ENCODE peak calls at places on chromosome 10, in ten cellular contexts. X, Z, S, Q, V, G, D, E, O and I are unnamed samples.

GRCh38 chr10:92087750-92088395 is 164.3 kb downstream of the BTAF1 start:
- DNase-seq in V (peak; percentile 61), G (peak; percentile 78), D (peak; percentile 30), Z (peak; percentile 70), Q (peak; percentile 83), X (no peak), S (peak; percentile 51), O (peak; percentile 88), E (peak; percentile 89), I (no peak)

GRCh38 chr10:102269017-102269416 is 23.7 kb downstream of the GBF1 start:
- DNase-seq in S (no peak), Z (no peak), E (no peak), O (no peak), G (no peak), D (no peak), Q (no peak), X (no peak), V (no peak), I (no peak)

GRCh38 chr10:2772791-2773644 is 294.3 kb upstream of the PFKP start:
- DNase-seq in V (no peak), G (no peak), X (no peak), O (no peak), D (no peak), Z (no peak), Q (no peak), E (no peak), S (no peak), I (no peak)

GRCh38 chr10:125795111-125795510 is 19.5 kb upstream of the MMP21 start:
- DNase-seq in X (no peak), Q (no peak), S (no peak), D (peak; percentile 65), O (no peak), G (no peak), E (peak; percentile 10), V (peak; percentile 70), Z (no peak), I (no peak)

GRCh38 chr10:130341325-130341724 is 205.1 kb downstream of the GLRX3 start:
- DNase-seq in D (no peak), Q (no peak), Z (no peak), O (peak; percentile 46), E (no peak), G (no peak), V (no peak), X (peak; percentile 25), S (no peak), I (no peak)

GRCh38 chr10:110269641-110270318 is 34.9 kb downstream of the SMNDC1 start:
- DNase-seq in Q (no peak), Z (no peak), S (no peak), E (peak; percentile 38), D (no peak), X (no peak), G (no peak), O (peak; percentile 18), V (no peak), I (no peak)

GRCh38 chr10:58266003-58266825 is 1.5 kb downstream of the IPMK start:
- DNase-seq in D (no peak), E (peak; percentile 63), S (no peak), V (no peak), Q (peak; percentile 24), Z (no peak), O (peak; percentile 24), X (no peak), G (peak; percentile 21), I (no peak)

GRCh38 chr10:133067152-133068090 is 20.3 kb upstream of the ADGRA1 start:
- DNase-seq in V (no peak), O (no peak), Z (no peak), E (no peak), X (no peak), S (no peak), G (no peak), D (no peak), Q (no peak), I (no peak)

GRCh38 chr10:85622425-85622824 is 744.2 kb downstream of the GRID1 start:
- DNase-seq in Q (no peak), D (no peak), G (no peak), E (no peak), V (no peak), X (no peak), Z (no peak), S (no peak), O (no peak), I (no peak)

GRCh38 chr10:60236869-60237524 is 152.7 kb downstream of the ANK3 start:
- DNase-seq in D (peak; percentile 24), Q (no peak), E (peak; percentile 52), V (peak; percentile 60), S (peak; percentile 77), O (peak; percentile 59), Z (peak; percentile 51), G (peak; percentile 29), X (peak; percentile 56), I (peak; percentile 70)
- H3K4me3 ChIP-seq in D (no peak overlapping the region), Q (no peak overlapping the region), E (no peak overlapping the region), V (no peak overlapping the region), S (no peak overlapping the region), O (no peak overlapping the region), Z (no peak overlapping the region), G (no peak overlapping the region), X (no peak overlapping the region), I (no peak overlapping the region)

GRCh38 chr10:4242561-4243035 is 457.6 kb upstream of the KLF6 start:
- DNase-seq in D (peak; percentile 55), E (peak; percentile 91), X (no peak), G (no peak), S (no peak), Q (no peak), Z (no peak), O (peak; percentile 42), V (no peak), I (no peak)

GRCh38 chr10:4241724-4242345 is 456.8 kb upstream of the KLF6 start:
- DNase-seq in G (no peak), Z (no peak), V (no peak), D (peak; percentile 30), Q (no peak), O (peak; percentile 74), E (peak; percentile 99), S (no peak), X (no peak), I (no peak)

GRCh38 chr10:4240641-4241197 is 455.7 kb upstream of the KLF6 start:
- DNase-seq in Z (no peak), G (no peak), S (no peak), E (peak; percentile 85), V (no peak), Q (no peak), X (no peak), O (no peak), D (no peak), I (no peak)

GRCh38 chr10:4243169-4243568 is 458.2 kb upstream of the KLF6 start:
- DNase-seq in O (no peak), X (no peak), Z (no peak), E (no peak), S (no peak), D (no peak), Q (no peak), V (no peak), G (no peak), I (no peak)

GRCh38 chr10:4243651-4244050 is 458.6 kb upstream of the KLF6 start:
- DNase-seq in D (no peak), Q (peak; percentile 33), G (no peak), S (no peak), Z (no peak), V (no peak), E (peak; percentile 99), X (no peak), O (peak; percentile 36), I (no peak)
- H3K4me3 ChIP-seq in D (peak overlapping the region; percentile 58), Q (no peak overlapping the region), G (peak overlapping the region; percentile 1), S (no peak overlapping the region), Z (peak overlapping the region; percentile 48), V (peak overlapping the region; percentile 46), E (no peak overlapping the region), X (no peak overlapping the region), O (no peak overlapping the region), I (no peak overlapping the region)

GRCh38 chr10:11579885-11580284 is 31.6 kb downstream of the USP6NL start:
- DNase-seq in S (no peak), Z (no peak), E (no peak), V (no peak), O (no peak), G (no peak), D (no peak), X (no peak), Q (no peak), I (no peak)

GRCh38 chr10:11573497-11573896 is 38.0 kb downstream of the USP6NL start:
- DNase-seq in S (no peak), D (no peak), G (no peak), Q (no peak), X (no peak), Z (no peak), E (peak; percentile 66), V (no peak), O (peak; percentile 75), I (no peak)

GRCh38 chr10:11576092-11576809 is 35.2 kb downstream of the USP6NL start:
- DNase-seq in V (no peak), O (no peak), Z (no peak), G (no peak), S (no peak), E (no peak), D (no peak), Q (no peak), X (no peak), I (no peak)

GRCh38 chr10:11581213-11581612 is 30.2 kb downstream of the USP6NL start:
- DNase-seq in D (no peak), E (peak; percentile 6), X (no peak), O (no peak), G (no peak), Q (no peak), V (no peak), S (no peak), Z (no peak), I (no peak)

DNA sequence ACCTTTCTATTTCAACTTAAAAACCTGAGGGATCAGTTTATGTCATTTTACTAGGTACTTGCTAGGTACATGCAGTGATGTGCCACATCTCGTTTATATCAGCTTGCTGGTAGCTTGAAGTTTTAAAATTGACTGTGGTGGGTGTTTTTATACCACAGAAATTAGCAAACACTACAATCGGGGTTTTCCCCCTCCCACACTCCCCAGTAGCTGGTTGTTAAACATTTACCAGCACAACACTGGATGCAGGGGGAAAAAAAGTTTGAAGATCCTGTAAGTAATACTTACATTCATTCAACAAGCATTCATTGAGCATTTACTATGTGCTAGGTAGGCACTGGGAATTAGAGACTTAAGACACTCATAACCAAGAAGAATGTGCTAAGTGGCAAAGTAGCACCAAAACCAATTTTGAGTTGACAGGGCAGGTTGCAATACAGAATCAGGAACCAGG is 32.6 kb downstream of the USP6NL start:
- DNase-seq in Q (no peak), V (no peak), G (no peak), S (no peak), X (no peak), Z (no peak), O (no peak), D (no peak), E (no peak), I (no peak)
- H3K4me3 ChIP-seq in Q (no peak overlapping the region), V (no peak overlapping the region), G (no peak overlapping the region), S (no peak overlapping the region), X (no peak overlapping the region), Z (no peak overlapping the region), O (no peak overlapping the region), D (no peak overlapping the region), E (no peak overlapping the region), I (no peak overlapping the region)

DNA sequence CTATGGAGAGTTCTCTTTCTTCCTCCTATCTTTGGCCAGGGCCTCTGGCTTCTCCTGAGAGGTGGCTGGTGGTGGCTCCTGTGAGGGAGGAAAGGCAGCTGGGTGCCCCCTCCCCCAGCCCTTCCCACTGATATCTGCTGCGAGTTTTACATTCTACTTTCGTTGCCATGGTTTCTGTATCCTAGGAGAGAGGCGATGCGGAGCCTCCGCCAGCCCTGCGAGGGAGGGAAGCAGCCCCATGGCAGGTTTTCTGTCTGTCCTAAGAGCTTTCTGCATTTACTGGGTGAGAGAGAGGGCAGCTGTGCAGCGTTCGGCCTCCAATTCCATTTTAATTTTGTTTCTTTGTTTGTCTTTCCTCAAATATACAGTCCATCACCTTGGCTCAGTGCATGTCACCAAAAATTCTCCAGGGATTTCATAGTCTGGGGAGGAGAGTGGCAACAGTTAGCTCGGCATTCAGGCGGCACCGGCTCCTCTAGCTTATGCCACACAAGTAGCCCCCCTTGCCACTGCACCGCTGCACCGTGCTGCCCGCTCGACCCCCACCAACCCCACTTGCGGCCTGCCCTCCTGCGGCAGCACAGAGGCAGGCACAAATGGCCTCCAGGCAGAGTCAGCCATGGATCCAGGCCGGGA is 20.4 kb downstream of the DNAJB12 start:
- DNase-seq in X (peak; percentile 82), Q (no peak), Z (no peak), D (peak; percentile 16), S (peak; percentile 51), G (peak; percentile 61), V (peak; percentile 71), E (no peak), O (peak; percentile 57), I (no peak)
- H3K4me3 ChIP-seq in X (no peak overlapping the region), Q (no peak overlapping the region), Z (peak overlapping the region; percentile 23), D (peak overlapping the region; percentile 17), S (no peak overlapping the region), G (no peak overlapping the region), V (no peak overlapping the region), E (no peak overlapping the region), O (no peak overlapping the region), I (no peak overlapping the region)